ENCODE peak calls at places on chromosomes 16 and 17, in nine cellular contexts. M, F, N, R, Z, P, H, V and Y are unnamed samples.

GRCh38 chr16:2692948-2693651 is 10.8 kb downstream of the KCTD5 start:
- DNase-seq in M (no peak), F (no peak), N (no peak), R (no peak), Z (peak), P (no peak), H (no peak), V (no peak), Y (no peak)

GRCh38 chr17:61250335-61250890 is 149.2 kb upstream of the TBX2 start:
- DNase-seq in M (no peak), F (no peak), N (no peak), R (no peak), Z (no peak), P (no peak), H (no peak), V (peak), Y (no peak)

GRCh38 chr16:19967561-19967960 is 82.9 kb upstream of the GPRC5B start:
- DNase-seq in M (no peak), F (no peak), N (no peak), R (no peak), Z (no peak), P (no peak), H (no peak), V (peak), Y (no peak)

GRCh38 chr17:3851461-3852100 is 5.5 kb upstream of the NCBP3 start:
- DNase-seq in M (no peak), F (no peak), N (no peak), R (no peak), Z (no peak), P (no peak), H (no peak), V (no peak), Y (no peak)

GRCh38 chr17:18122991-18123753 is 14.6 kb downstream of the MYO15A start:
- DNase-seq in M (no peak), F (no peak), N (no peak), R (no peak), Z (no peak), P (no peak), H (no peak), V (no peak), Y (no peak)

GRCh38 chr16:88510091-88510719 is 57.1 kb downstream of the ZFPM1 start:
- DNase-seq in M (no peak), F (no peak), N (no peak), R (no peak), Z (no peak), P (no peak), H (peak), V (no peak), Y (no peak)

GRCh38 chr16:83533193-83533592 is 274.6 kb upstream of the HSBP1 start:
- DNase-seq in M (no peak), F (no peak), N (no peak), R (no peak), Z (no peak), P (no peak), H (peak), V (peak), Y (no peak)

GRCh38 chr16:35147556-35148504 is 1688.4 kb downstream of the TP53TG3F start:
- DNase-seq in M (no peak), F (no peak), N (no peak), R (no peak), Z (no peak), P (no peak), H (no peak), V (no peak), Y (no peak)

GRCh38 chr16:50351116-50351515 is 17.7 kb downstream of the BRD7 start:
- DNase-seq in M (no peak), F (no peak), N (no peak), R (no peak), Z (no peak), P (no peak), H (no peak), V (no peak), Y (no peak)

GRCh38 chr16:3819741-3820724 is 60.5 kb downstream of the CREBBP start:
- DNase-seq in M (no peak), F (no peak), N (peak), R (peak), Z (peak), P (no peak), H (peak), V (no peak), Y (peak)

GRCh38 chr17:48483471-48484131 is 47.2 kb downstream of the HOXB1 start:
- DNase-seq in M (no peak), F (no peak), N (no peak), R (no peak), Z (peak), P (peak), H (peak), V (peak), Y (no peak)

GRCh38 chr16:85982563-85982939 is 83.6 kb downstream of the IRF8 start:
- DNase-seq in M (no peak), F (no peak), N (no peak), R (no peak), Z (peak), P (no peak), H (no peak), V (peak), Y (no peak)

GRCh38 chr17:47896672-47897490 is 845 bp downstream of the SP2 start:
- DNase-seq in M (no peak), F (no peak), N (no peak), R (no peak), Z (no peak), P (no peak), H (no peak), V (no peak), Y (peak)

GRCh38 chr16:31477220-31478216 is 5.4 kb upstream of the SLC5A2 start:
- DNase-seq in M (no peak), F (peak), N (no peak), R (peak), Z (peak), P (no peak), H (no peak), V (peak), Y (peak)

GRCh38 chr17:61464121-61464905 is 12.1 kb downstream of the TBX4 start:
- DNase-seq in M (no peak), F (peak), N (no peak), R (no peak), Z (no peak), P (no peak), H (no peak), V (no peak), Y (no peak)

GRCh38 chr17:76723812-76724211 is 2.6 kb downstream of the JMJD6 start:
- DNase-seq in M (no peak), F (no peak), N (no peak), R (no peak), Z (no peak), P (no peak), H (no peak), V (no peak), Y (no peak)

GRCh38 chr16:73113326-73113720 is 65.4 kb upstream of the ZFHX3 start:
- DNase-seq in M (no peak), F (no peak), N (no peak), R (no peak), Z (no peak), P (no peak), H (no peak), V (no peak), Y (no peak)
- TF ChIP-seq POLR2A in M (no peak), F (no peak), N (no peak), R (no peak), Z (no peak), P (no peak), H (no peak), V (no peak), Y (no peak)

GRCh38 chr17:81404557-81405165 is 9.4 kb downstream of the BAHCC1 start:
- DNase-seq in M (no peak), F (peak), N (peak), R (no peak), Z (peak), P (no peak), H (no peak), V (no peak), Y (no peak)
- TF ChIP-seq POLR2A in M (no peak), F (no peak), N (no peak), R (no peak), Z (peak), P (no peak), H (no peak), V (peak), Y (no peak)

GRCh38 chr16:66936462-66936861 is 1.1 kb downstream of the CES2 start:
- DNase-seq in M (no peak), F (peak), N (no peak), R (no peak), Z (peak), P (no peak), H (no peak), V (no peak), Y (no peak)

GRCh38 chr16:66935319-66936011 is at the start of gene CES2:
- DNase-seq in M (no peak), F (peak), N (no peak), R (peak), Z (peak), P (peak), H (peak), V (no peak), Y (peak)

GRCh38 chr16:66939366-66939765 is 4.0 kb downstream of the CES2 start:
- DNase-seq in M (no peak), F (no peak), N (no peak), R (no peak), Z (no peak), P (no peak), H (no peak), V (no peak), Y (no peak)

GRCh38 chr16:66936889-66937554 is 1.7 kb downstream of the CES2 start:
- DNase-seq in M (no peak), F (no peak), N (no peak), R (no peak), Z (no peak), P (no peak), H (peak), V (no peak), Y (peak)

DNA sequence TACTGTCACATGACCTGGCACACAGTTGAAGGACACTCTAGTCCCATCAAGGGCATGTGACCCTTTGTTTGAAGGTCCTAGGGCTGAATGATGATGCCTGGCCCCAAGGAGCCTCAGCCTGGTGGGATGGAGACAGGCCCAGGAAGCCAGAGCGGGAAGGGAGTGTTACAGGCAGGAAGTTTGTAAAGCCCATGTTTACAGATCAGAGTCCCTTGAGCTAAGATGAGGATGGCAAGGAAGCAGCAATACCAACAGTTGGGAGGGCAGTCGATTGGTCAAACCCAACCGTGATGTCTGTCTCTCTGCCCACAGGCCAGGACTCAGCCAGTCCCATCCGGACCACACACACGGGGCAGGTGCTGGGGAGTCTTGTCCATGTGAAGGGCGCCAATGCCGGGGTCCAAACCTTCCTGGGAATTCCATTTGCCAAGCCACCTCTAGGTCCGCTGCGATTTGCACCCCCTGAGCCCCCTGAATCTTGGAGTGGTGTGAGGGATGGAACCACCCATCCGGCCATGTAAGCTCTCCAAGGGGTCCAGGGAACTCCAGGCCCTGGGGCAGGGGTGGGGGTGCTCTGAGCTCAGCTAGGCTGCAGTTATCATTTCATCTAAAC is 2.5 kb downstream of the CES2 start:
- DNase-seq in M (no peak), F (no peak), N (no peak), R (no peak), Z (no peak), P (no peak), H (no peak), V (no peak), Y (no peak)
- TF ChIP-seq POLR2A in M (no peak), F (no peak), N (no peak), R (no peak), Z (no peak), P (no peak), H (no peak), V (no peak), Y (no peak)

DNA sequence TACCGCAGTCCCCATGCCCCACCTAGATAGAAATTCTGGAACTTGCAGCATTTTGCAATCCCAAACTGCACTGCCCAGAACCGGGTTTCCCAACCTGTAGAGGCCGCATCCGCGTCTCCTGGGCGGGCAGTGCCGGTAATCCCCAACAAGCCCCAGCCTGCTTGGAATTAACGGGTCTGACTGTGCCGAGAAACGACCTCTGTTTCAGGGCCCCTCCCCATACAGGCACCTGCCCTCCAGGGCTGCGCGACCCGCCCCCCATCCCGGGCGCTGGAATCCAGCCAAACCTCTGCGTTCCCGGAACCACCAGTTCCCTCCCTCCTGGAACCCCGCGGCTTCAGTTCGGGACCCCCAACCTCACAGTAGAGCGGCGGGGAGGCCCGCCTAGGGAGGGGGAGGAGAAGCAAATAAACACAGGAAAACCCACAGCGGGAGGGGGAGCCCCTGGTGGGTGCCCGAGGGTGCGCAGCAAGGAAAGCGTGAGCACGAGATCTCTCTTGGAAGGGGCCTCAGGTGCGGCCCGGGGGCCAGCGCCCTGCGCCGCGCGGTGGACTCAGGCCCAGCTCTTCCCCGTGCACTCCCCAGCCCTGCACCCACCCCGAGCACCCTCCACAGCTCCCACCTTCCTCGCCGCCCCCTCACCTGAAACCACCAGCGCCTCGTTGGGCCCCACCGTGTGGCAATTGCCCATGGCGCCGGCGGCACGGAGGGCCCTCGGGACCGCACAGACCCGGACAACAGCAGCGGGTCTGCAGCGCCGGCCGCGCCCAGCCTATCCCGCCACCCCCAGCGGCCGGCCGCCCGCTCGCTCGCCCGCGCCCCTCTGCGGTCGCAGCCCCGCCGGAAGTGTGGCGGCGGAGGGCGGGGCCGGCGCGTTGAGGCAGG is at the start of gene FLOT2:
- DNase-seq in M (no peak), F (peak), N (peak), R (peak), Z (peak), P (peak), H (peak), V (peak), Y (peak)
- TF ChIP-seq POLR2A in M (no peak), F (no peak), N (peak), R (peak), Z (peak), P (peak), H (peak), V (peak), Y (peak)

DNA sequence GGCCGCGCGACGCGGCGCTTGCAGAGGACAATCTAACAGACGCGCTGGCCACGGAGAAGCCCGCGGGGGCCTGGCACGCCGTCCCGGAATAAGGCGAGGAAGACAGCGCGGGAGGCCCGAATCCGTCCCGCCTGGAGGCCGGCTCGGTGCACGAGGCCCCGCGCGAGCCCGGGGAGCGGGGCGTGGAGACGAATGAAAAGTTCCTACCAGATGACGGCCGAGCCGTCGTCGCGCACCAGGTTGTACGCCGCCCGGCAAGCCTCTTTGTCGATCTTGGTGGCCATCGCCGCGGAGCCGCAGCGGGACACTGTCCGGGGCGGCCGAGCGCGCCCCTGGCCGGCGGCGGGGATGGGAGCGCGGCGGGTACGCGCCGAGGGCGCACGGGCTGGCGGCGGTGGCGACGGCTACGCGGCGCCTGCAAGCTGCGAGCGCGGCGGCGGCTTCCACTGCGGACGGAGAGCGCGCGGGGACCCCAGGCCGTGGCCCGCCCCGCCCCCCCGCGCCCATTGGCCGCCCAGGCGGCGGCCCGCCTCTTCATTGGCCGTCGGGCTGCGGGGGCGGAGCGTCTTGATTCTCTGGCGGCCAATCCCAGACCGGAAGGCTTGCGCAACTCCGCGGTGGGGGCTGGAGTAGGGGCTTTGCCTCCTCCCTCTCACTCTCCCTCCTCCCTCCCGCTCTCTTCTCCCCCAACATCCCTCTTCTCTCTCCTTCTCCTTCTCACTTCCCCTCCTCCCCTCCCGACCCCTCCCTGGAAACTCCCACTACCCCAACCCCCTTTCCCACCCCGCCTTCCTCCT is at the start of gene COTL1:
- DNase-seq in M (peak), F (peak), N (peak), R (peak), Z (peak), P (peak), H (peak), V (peak), Y (peak)
- TF ChIP-seq POLR2A in M (peak), F (peak), N (peak), R (peak), Z (no peak), P (no peak), H (peak), V (peak), Y (no peak)

DNA sequence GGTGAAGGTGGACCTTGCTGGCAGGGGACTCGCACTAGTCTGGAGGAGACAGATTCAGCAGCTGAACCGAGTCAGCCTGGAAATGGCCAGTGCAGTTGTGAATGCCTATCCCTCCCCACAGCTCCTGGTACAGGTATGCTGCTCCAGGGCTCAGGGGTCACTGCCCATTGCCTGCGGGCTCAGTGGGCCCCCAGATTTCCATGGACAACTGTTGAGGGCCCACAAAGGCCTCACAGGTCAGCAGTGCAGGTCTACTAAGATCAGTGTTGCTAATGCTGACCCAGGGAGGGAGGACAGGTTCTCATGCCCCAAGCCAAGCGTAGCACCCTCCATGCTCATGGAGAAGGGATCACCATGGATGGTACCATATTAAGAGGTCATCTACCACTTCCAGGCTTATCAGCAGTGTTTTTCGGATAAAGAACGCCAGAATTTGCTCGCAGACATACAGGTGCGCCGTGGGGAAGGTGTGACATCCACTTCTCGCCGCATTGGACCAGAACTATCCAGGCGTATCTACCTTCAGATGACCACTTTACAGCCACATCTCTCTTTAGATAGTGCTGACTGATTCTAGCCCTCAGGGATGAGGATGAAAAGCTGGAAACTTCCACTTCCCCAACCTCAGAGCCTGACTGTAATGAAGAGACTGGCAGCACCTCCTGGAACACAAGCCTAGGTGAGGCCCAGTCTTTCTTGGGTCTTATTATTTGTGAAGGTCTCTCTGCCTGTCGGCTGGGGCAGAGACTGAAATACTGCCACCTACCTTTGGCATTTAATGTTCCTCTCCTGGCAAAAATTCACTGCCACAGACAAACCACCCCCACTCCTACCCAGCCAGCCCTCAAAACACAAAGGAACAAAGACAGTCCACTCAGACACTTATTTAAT is 7.6 kb downstream of the EME1 start:
- DNase-seq in M (no peak), F (no peak), N (no peak), R (no peak), Z (no peak), P (no peak), H (no peak), V (no peak), Y (no peak)
- TF ChIP-seq POLR2A in M (no peak), F (no peak), N (no peak), R (no peak), Z (no peak), P (no peak), H (no peak), V (peak), Y (peak)

DNA sequence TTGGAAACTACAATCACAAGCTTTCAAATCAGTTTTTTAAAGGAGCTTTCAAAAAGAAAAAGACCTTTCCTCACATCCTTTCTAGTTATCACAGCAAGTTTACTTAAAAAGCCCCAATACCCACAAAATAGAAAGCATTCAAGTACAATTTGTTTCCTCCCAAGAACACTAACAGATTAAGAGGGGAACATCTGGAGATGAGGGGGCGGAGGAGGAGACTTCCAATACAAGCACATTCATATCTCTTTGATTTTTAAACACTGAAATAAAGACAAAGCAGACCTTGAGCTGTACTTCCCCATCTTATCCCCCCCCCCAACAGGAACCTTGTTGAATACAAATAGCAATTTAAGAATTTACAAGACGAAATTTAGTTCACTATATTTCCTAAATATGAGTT is 2.0 kb downstream of the YWHAE start:
- DNase-seq in M (no peak), F (no peak), N (no peak), R (no peak), Z (no peak), P (no peak), H (no peak), V (peak), Y (peak)
- TF ChIP-seq POLR2A in M (no peak), F (no peak), N (no peak), R (no peak), Z (no peak), P (no peak), H (no peak), V (no peak), Y (no peak)